ENCODE peak calls at places on chromosomes 5 and 9, in seven cellular contexts. J is right cardiac atrium; A is SJSA1; S is activated naive CD4-positive, alpha-beta T cell treated with anti-CD3 and anti-CD28 coated beads for 36 hours; T is fibroblast of the conjunctiva; H is stimulated activated naive CD8-positive, alpha-beta T cell treated with anti-CD3 and anti-CD28 coated beads, Interleukin-15, Interleukin-2, amounts not matched to agents 100 U/mL and 50 U/mL, for 24 hours; E is G401. D is an unnamed sample.

GRCh38 chr9:93895535-93895934 is 59.6 kb downstream of the BARX1 start:
- DNase-seq in S (no peak), A (peak), H (no peak), E (no peak), T (no peak), J (no peak), D (no peak)

GRCh38 chr5:79149432-79149831 is 37.8 kb downstream of the BHMT start:
- DNase-seq in S (no peak), J (no peak), T (no peak), E (no peak), A (no peak), H (no peak), D (no peak)

GRCh38 chr5:98031926-98032325 is 741.5 kb upstream of the RGMB start:
- DNase-seq in E (no peak), T (no peak), S (no peak), A (no peak), J (no peak), H (no peak), D (no peak)

GRCh38 chr9:87135074-87135473 is 187.8 kb upstream of the GAS1 start:
- DNase-seq in A (no peak), S (no peak), J (no peak), E (no peak), H (no peak), T (no peak), D (no peak)

GRCh38 chr9:34570422-34571179 is 18.9 kb downstream of the CNTFR start:
- DNase-seq in S (no peak), A (no peak), J (peak), T (no peak), E (peak), H (no peak), D (no peak)

GRCh38 chr9:111959960-111960359 is 63.3 kb downstream of the UGCG start:
- DNase-seq in S (no peak), H (no peak), A (no peak), E (no peak), T (no peak), J (no peak), D (no peak)

GRCh38 chr5:155260798-155261197 is 247.2 kb downstream of the KIF4B start:
- DNase-seq in J (no peak), E (no peak), T (no peak), S (no peak), H (no peak), A (no peak), D (peak)

GRCh38 chr5:62286834-62287611 is 19.0 kb upstream of the KIF2A start:
- DNase-seq in H (no peak), A (no peak), E (no peak), T (no peak), S (no peak), J (no peak), D (no peak)

GRCh38 chr5:112119527-112119926 is 299.6 kb downstream of the EPB41L4A start:
- DNase-seq in J (no peak), T (no peak), H (no peak), S (no peak), E (no peak), A (no peak), D (peak)

GRCh38 chr5:15238006-15238405 is 262.0 kb upstream of the FBXL7 start:
- DNase-seq in H (no peak), E (no peak), T (no peak), J (no peak), A (no peak), S (no peak), D (no peak)

GRCh38 chr5:163705983-163706771 is 200.8 kb downstream of the MAT2B start:
- DNase-seq in H (no peak), T (no peak), J (no peak), E (no peak), A (no peak), S (no peak), D (no peak)

GRCh38 chr5:9160747-9161146 is 385.1 kb downstream of the SEMA5A start:
- DNase-seq in A (no peak), J (no peak), H (no peak), T (no peak), S (no peak), E (no peak), D (no peak)